ENCODE peak calls at places on chromosome 1, in ten cellular contexts. Y is pancreas, Q is kidney epithelial cell, I is epithelial cell of esophagus, Z is uterus, J is hepatocyte, L is BJ, F is HFF-Myc, G is GM23338, C is brain microvascular endothelial cell. A is an unnamed sample.

GRCh38 chr1:99544328-99544727 is 101.6 kb upstream of the PALMD start:
- DNase-seq in C (no peak), Q (peak; percentile 35), I (peak; percentile 90), G (no peak), L (no peak), J (peak; percentile 46), Y (no peak), Z (peak; percentile 18), F (peak; percentile 39), A (no peak)

GRCh38 chr1:220045356-220046051 is 801 bp downstream of the EPRS1 start:
- DNase-seq in C (no peak), Y (no peak), G (no peak), J (peak; percentile 9), I (peak; percentile 27), L (no peak), Z (no peak), Q (no peak), F (no peak), A (peak; percentile 14)

GRCh38 chr1:9438431-9439073 is 100.7 kb upstream of the SLC25A33 start:
- DNase-seq in F (no peak), I (peak; percentile 85), Q (peak; percentile 98), Y (peak; percentile 78), Z (peak; percentile 92), J (peak; percentile 75), C (peak; percentile 80), G (no peak), L (no peak), A (no peak)

GRCh38 chr1:29197590-29197924 is 15.9 kb upstream of the SRSF4 start:
- DNase-seq in Q (no peak), G (peak; percentile 80), L (no peak), Y (no peak), J (peak; percentile 82), Z (no peak), F (no peak), C (peak; percentile 47), I (peak; percentile 78), A (peak; percentile 45)

GRCh38 chr1:211420389-211420788 is 71.6 kb downstream of the RD3 start:
- DNase-seq in J (no peak), F (peak; percentile 27), Q (no peak), G (no peak), C (peak; percentile 48), I (peak; percentile 8), Z (no peak), L (no peak), Y (no peak), A (peak; percentile 36)

GRCh38 chr1:180092931-180093650 is 61.6 kb upstream of the QSOX1 start:
- DNase-seq in F (no peak), C (peak; percentile 2), J (no peak), G (no peak), Y (no peak), L (no peak), Q (no peak), Z (no peak), I (peak; percentile 21), A (no peak)

GRCh38 chr1:56266355-56266754 is 313.0 kb downstream of the PLPP3 start:
- DNase-seq in Q (no peak), F (no peak), I (no peak), J (no peak), G (no peak), Y (no peak), C (no peak), Z (no peak), L (no peak), A (no peak)

GRCh38 chr1:109794319-109795132 is 30.8 kb upstream of the EPS8L3 start:
- DNase-seq in G (no peak), F (no peak), C (no peak), I (no peak), Q (no peak), L (no peak), Z (peak; percentile 19), J (no peak), Y (no peak), A (no peak)

GRCh38 chr1:94562502-94563260 is 21.1 kb upstream of the F3 start:
- DNase-seq in Z (no peak), F (no peak), Q (no peak), I (peak; percentile 29), Y (no peak), L (no peak), J (peak; percentile 45), C (no peak), G (no peak), A (no peak)

GRCh38 chr1:28243685-28244439 is 7.9 kb downstream of the ATP5IF1 start:
- DNase-seq in I (peak; percentile 37), F (no peak), J (peak; percentile 45), L (no peak), G (no peak), Q (no peak), C (no peak), Y (no peak), Z (no peak), A (no peak)

GRCh38 chr1:223231011-223231572 is 88.0 kb upstream of the TLR5 start:
- DNase-seq in F (no peak), J (no peak), I (no peak), Y (no peak), Z (no peak), C (no peak), G (no peak), L (no peak), Q (no peak), A (no peak)

GRCh38 chr1:29753244-29753643 is 516.9 kb downstream of the PTPRU start:
- DNase-seq in J (no peak), I (no peak), G (no peak), F (no peak), Y (no peak), L (no peak), C (no peak), Q (no peak), Z (no peak), A (no peak)

GRCh38 chr1:145846191-145846590 is 761 bp downstream of the NUDT17 start:
- DNase-seq in Z (no peak), F (no peak), Y (peak; percentile 27), L (no peak), I (peak; percentile 23), G (peak; percentile 75), C (no peak), J (peak; percentile 61), Q (no peak), A (peak; percentile 67)

GRCh38 chr1:24364975-24365678 is 46.0 kb downstream of the GRHL3 start:
- DNase-seq in F (peak; percentile 60), C (peak; percentile 86), Z (no peak), L (peak; percentile 61), I (peak; percentile 98), Q (peak; percentile 67), J (no peak), Y (no peak), G (no peak), A (peak; percentile 88)

GRCh38 chr1:23331713-23332112 is 12.4 kb downstream of the HNRNPR start:
- DNase-seq in F (no peak), I (no peak), Z (no peak), J (no peak), C (no peak), G (no peak), Q (no peak), L (no peak), Y (no peak), A (no peak)

GRCh38 chr1:162988869-162989268 is 80.3 kb upstream of the RGS4 start:
- DNase-seq in C (no peak), G (peak; percentile 80), L (no peak), Y (no peak), I (no peak), Z (no peak), Q (no peak), J (no peak), F (no peak), A (no peak)
- TF ChIP-seq CTCF in C (peak; percentile 20), G (peak; percentile 79), L (no peak), Y (no peak), I (no peak), Z (no peak), Q (no peak), J (no peak), F (peak; percentile 10), A (no peak)

DNA sequence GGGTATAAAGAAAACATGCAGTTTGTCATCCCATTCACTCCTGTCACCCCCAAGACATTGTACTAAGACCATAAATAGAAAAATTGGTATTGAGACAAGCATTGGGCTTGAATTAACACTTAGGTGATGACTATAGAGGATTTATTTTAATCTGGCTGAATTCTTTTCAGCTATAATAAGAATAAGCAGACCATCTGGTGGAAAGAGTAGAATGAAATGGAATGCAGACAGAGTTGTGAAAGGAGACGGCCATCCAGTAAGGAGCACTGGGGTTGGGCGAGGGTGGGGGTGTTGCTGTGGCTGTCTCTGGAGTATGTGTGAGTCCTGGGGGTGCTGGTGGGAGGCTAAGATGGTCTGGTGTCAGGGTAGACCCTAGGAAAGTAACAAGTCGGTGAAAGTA is 125.0 kb upstream of the IVNS1ABP start:
- DNase-seq in I (no peak), Y (no peak), F (no peak), L (no peak), G (no peak), J (no peak), Q (no peak), Z (no peak), C (no peak), A (no peak)
- H3K4me3 ChIP-seq in I (no peak overlapping the region), Y (no peak overlapping the region), F (no peak overlapping the region), L (no peak overlapping the region), G (no peak overlapping the region), J (no peak overlapping the region), Q (no peak overlapping the region), Z (no peak overlapping the region), C (no peak overlapping the region), A (no peak overlapping the region)

GRCh38 chr1:87506147-87506546 is 177.5 kb downstream of the LMO4 start:
- DNase-seq in Z (no peak), L (no peak), F (no peak), C (no peak), Q (no peak), J (no peak), I (peak; percentile 54), G (no peak), Y (no peak), A (no peak)

GRCh38 chr1:87495870-87496269 is 167.2 kb downstream of the LMO4 start:
- DNase-seq in Y (no peak), L (no peak), F (no peak), J (no peak), Q (no peak), I (no peak), G (no peak), Z (no peak), C (no peak), A (no peak)

GRCh38 chr1:87497804-87498203 is 169.1 kb downstream of the LMO4 start:
- DNase-seq in C (no peak), Z (no peak), I (no peak), J (no peak), L (no peak), G (no peak), Q (no peak), F (no peak), Y (no peak), A (no peak)

DNA sequence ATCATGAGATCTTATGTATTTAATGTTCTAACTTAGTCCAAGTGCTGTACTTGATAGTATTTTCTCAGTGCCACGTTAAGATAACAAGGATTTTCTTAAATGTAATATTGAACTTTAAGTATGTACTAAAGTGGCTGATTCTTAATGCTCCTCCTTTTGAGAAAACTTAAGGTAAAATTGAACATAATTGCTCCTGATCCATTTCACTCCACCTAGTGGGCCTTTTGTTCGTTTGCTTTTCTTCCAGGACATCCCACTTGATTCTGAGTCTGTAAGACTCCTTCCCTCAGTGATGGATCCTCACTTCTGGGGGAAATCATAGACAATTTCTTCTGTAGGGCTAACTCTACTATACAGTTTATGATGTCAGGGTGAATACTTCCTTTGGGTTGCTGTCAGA is 173.1 kb downstream of the LMO4 start:
- DNase-seq in G (peak; percentile 14), I (no peak), J (no peak), Z (no peak), L (no peak), Y (no peak), F (no peak), Q (no peak), C (no peak), A (no peak)
- TF ChIP-seq CTCF in G (peak; percentile 36), I (peak; percentile 22), J (no peak), Z (no peak), L (peak; percentile 19), Y (no peak), F (no peak), Q (no peak), C (peak; percentile 35), A (no peak)

GRCh38 chr1:156893048-156893953 is at the start of gene PEAR1:
- DNase-seq in F (no peak), Z (peak; percentile 72), Y (no peak), Q (no peak), I (no peak), G (peak; percentile 69), J (peak; percentile 47), C (no peak), L (no peak), A (no peak)
- H3K4me3 ChIP-seq in F (peak within 1 kb of the TSS; percentile 53), Z (peak within 1 kb of the TSS; percentile 43), Y (no peak within 1 kb of the TSS), Q (peak within 1 kb of the TSS; percentile 36), I (peak within 1 kb of the TSS; percentile 37), G (peak within 1 kb of the TSS; percentile 64), J (no peak within 1 kb of the TSS), C (peak within 1 kb of the TSS; percentile 54), L (peak within 1 kb of the TSS; percentile 49), A (peak within 1 kb of the TSS; percentile 29)

A was measured in A673.